ENCODE peak calls at places on chromosomes 3 and 15, in seven cellular contexts. A is ovary, Y is kidney epithelial cell, S is pancreas, T is progenitor cell of endocrine pancreas, U is GM23338, C is Calu3. W is an unnamed sample.

GRCh38 chr3:146222204-146223046 is 28.5 kb downstream of the PLSCR4 start:
- DNase-seq in A (no peak), Y (no peak), S (no peak), T (no peak), U (peak), C (peak), W (no peak)

GRCh38 chr15:95946946-95947345 is 383.6 kb upstream of the NR2F2 start:
- DNase-seq in A (no peak), Y (no peak), S (no peak), T (no peak), U (no peak), C (no peak), W (no peak)

GRCh38 chr15:66621491-66622467 is 56.0 kb upstream of the LCTL start:
- DNase-seq in A (peak), Y (no peak), S (no peak), T (no peak), U (peak), C (no peak), W (no peak)

GRCh38 chr15:65089206-65089824 is 12.8 kb downstream of the KBTBD13 start:
- DNase-seq in A (peak), Y (no peak), S (no peak), T (no peak), U (no peak), C (no peak), W (no peak)

GRCh38 chr15:90762109-90762508 is 45.0 kb downstream of the BLM start:
- DNase-seq in A (no peak), Y (no peak), S (no peak), T (no peak), U (peak), C (no peak), W (no peak)

GRCh38 chr15:74855857-74856256 is 12.9 kb upstream of the ULK3 start:
- DNase-seq in A (no peak), Y (no peak), S (no peak), T (no peak), U (no peak), C (no peak), W (no peak)

GRCh38 chr3:45760878-45761711 is 35.2 kb downstream of the SLC6A20 start:
- DNase-seq in A (no peak), Y (peak), S (no peak), T (no peak), U (peak), C (peak), W (peak)

GRCh38 chr3:156175570-156175969 is 55.2 kb downstream of the KCNAB1 start:
- DNase-seq in A (no peak), Y (no peak), S (no peak), T (no peak), U (no peak), C (no peak), W (no peak)

GRCh38 chr3:156892701-156893100 is 66.5 kb downstream of the LEKR1 start:
- DNase-seq in A (no peak), Y (no peak), S (no peak), T (no peak), U (no peak), C (no peak), W (no peak)

GRCh38 chr15:87755226-87755625 is 501.3 kb downstream of the NTRK3 start:
- DNase-seq in A (no peak), Y (no peak), S (no peak), T (no peak), U (no peak), C (no peak), W (no peak)

GRCh38 chr3:7876741-7877297 is 624.8 kb upstream of the LMCD1 start:
- DNase-seq in A (no peak), Y (peak), S (no peak), T (no peak), U (no peak), C (peak), W (no peak)

GRCh38 chr3:144763878-144764454 is 792.3 kb downstream of the DIPK2A start:
- DNase-seq in A (no peak), Y (no peak), S (no peak), T (no peak), U (no peak), C (no peak), W (no peak)

GRCh38 chr3:55826097-55826496 is 339.0 kb upstream of the WNT5A start:
- DNase-seq in A (no peak), Y (no peak), S (no peak), T (no peak), U (no peak), C (no peak), W (no peak)

GRCh38 chr3:51559266-51559907 is 20.9 kb downstream of the RAD54L2 start:
- DNase-seq in A (no peak), Y (no peak), S (no peak), T (no peak), U (no peak), C (no peak), W (no peak)

GRCh38 chr3:33231755-33232465 is 13.3 kb upstream of the SUSD5 start:
- DNase-seq in A (no peak), Y (no peak), S (no peak), T (no peak), U (peak), C (no peak), W (no peak)

GRCh38 chr3:136817448-136817847 is 1.5 kb upstream of the SLC35G2 start:
- DNase-seq in A (no peak), Y (no peak), S (no peak), T (no peak), U (no peak), C (no peak), W (no peak)

GRCh38 chr15:101505610-101506337 is 16.3 kb upstream of the PCSK6 start:
- DNase-seq in A (no peak), Y (no peak), S (no peak), T (no peak), U (no peak), C (no peak), W (no peak)

GRCh38 chr3:117919611-117920010 is 1115.0 kb downstream of the IGSF11 start:
- DNase-seq in A (no peak), Y (no peak), S (no peak), T (no peak), U (no peak), C (no peak), W (no peak)

GRCh38 chr3:23116041-23116440 is 87.1 kb upstream of the UBE2E2 start:
- DNase-seq in A (no peak), Y (no peak), S (no peak), T (no peak), U (no peak), C (no peak), W (no peak)

GRCh38 chr3:71721721-71722157 is 3.5 kb downstream of the EIF4E3 start:
- DNase-seq in A (no peak), Y (no peak), S (no peak), T (no peak), U (no peak), C (no peak), W (no peak)

GRCh38 chr3:170703121-170703588 is 117.3 kb upstream of the SLC7A14 start:
- DNase-seq in A (no peak), Y (no peak), S (no peak), T (no peak), U (no peak), C (no peak), W (no peak)

GRCh38 chr3:133448478-133449122 is 48.7 kb downstream of the BFSP2 start:
- DNase-seq in A (no peak), Y (no peak), S (no peak), T (no peak), U (no peak), C (no peak), W (no peak)

GRCh38 chr3:191363221-191363620 is 32.9 kb upstream of the UTS2B start:
- DNase-seq in A (no peak), Y (no peak), S (no peak), T (no peak), U (no peak), C (no peak), W (no peak)

GRCh38 chr15:34436956-34437442 is 609 bp downstream of the GOLGA8A start:
- DNase-seq in A (peak), Y (no peak), S (peak), T (peak), U (peak), C (peak), W (peak)

GRCh38 chr15:81292516-81293001 is 31.4 kb downstream of the STARD5 start:
- DNase-seq in A (no peak), Y (no peak), S (no peak), T (no peak), U (no peak), C (no peak), W (no peak)

GRCh38 chr3:159082514-159082913 is 280.7 kb downstream of the MFSD1 start:
- DNase-seq in A (no peak), Y (no peak), S (no peak), T (no peak), U (no peak), C (no peak), W (no peak)

GRCh38 chr3:67863869-67864268 is 209.5 kb upstream of the SUCLG2 start:
- DNase-seq in A (no peak), Y (no peak), S (no peak), T (no peak), U (peak), C (no peak), W (no peak)

GRCh38 chr3:14245240-14245639 is 66.6 kb downstream of the LSM3 start:
- DNase-seq in A (no peak), Y (no peak), S (no peak), T (no peak), U (no peak), C (no peak), W (no peak)

GRCh38 chr15:44029003-44029402 is 166.1 kb downstream of the FRMD5 start:
- DNase-seq in A (no peak), Y (no peak), S (no peak), T (no peak), U (no peak), C (no peak), W (no peak)

GRCh38 chr3:138070006-138070405 is 45.4 kb downstream of the DZIP1L start:
- DNase-seq in A (no peak), Y (no peak), S (no peak), T (no peak), U (no peak), C (no peak), W (no peak)

GRCh38 chr3:66236281-66236680 is 15.5 kb downstream of the SLC25A26 start:
- DNase-seq in A (no peak), Y (no peak), S (no peak), T (no peak), U (peak), C (no peak), W (no peak)

DNA sequence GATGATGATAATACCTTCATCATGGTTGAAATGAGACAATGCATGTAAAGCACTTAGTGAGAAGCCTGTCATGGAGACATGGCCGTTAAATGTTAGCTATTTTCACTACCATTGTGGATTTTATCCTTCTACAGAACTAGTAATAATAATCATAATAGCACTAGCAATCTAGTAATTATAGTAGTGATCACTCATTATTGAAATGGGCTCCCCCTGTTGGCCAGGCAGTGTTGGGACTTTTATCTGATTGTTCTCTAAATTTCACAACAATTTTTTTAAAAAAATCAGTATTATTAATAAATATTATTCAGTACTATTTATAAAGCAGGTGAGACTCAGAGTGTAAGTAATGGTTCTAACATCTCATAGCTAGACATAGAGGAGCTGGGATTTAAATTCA is 396.3 kb downstream of the IL5RA start:
- DNase-seq in A (no peak), Y (no peak), S (no peak), T (no peak), U (peak), C (peak), W (no peak)
- TF ChIP-seq CTCF in A (no peak), Y (peak), S (no peak), T (peak), U (peak), C (no peak), W (no peak)

DNA sequence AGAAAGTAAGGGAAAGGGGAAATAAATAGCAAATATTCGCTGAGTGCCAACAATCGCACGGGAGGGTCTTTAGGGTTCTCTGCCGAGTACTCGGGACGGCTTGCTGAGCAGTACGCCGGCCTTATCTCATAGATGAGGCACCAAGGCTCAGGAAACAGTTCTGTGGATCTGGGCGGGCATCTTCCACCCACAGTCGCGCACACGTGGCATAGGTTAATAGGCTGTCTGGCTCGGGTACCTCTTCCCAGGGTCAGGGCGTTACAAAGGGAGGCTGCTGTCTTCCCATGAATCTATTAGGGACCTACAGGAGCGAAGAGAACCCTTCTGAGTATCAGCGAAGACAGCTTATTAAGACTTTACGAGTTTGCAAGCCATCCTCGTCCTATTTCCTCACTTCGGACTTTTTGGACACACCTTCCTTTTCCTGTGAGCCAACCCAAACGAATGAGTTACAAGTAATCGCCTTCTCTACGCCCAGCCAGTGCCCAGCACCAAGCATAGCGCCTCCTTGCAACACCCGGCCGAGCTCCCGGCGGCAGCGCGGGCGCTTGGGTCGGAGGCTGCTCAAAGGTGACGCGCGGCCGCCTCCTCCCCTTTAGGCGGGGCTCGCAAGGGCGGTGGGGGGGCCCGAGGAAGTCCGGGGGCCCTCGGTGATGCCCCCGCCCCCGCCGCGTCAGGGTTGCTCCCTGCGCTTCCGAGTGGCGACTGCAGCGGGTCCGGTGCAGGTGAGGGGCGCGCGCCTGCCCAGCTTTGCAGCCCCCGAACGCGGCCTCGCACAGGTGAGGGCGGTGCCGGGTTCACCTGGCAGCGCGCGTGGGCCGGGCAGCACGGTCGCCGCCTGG is at the start of gene MCTP2:
- DNase-seq in A (peak), Y (peak), S (peak), T (peak), U (peak), C (peak), W (peak)
- TF ChIP-seq CTCF in A (no peak), Y (peak), S (no peak), T (peak), U (peak), C (no peak), W (peak)

GRCh38 chr3:31420311-31420710 is 112.4 kb upstream of the STT3B start:
- DNase-seq in A (no peak), Y (no peak), S (no peak), T (no peak), U (no peak), C (no peak), W (no peak)

GRCh38 chr3:31425401-31425800 is 107.3 kb upstream of the STT3B start:
- DNase-seq in A (no peak), Y (no peak), S (no peak), T (no peak), U (no peak), C (no peak), W (no peak)

GRCh38 chr3:31423522-31423921 is 109.2 kb upstream of the STT3B start:
- DNase-seq in A (peak), Y (peak), S (no peak), T (no peak), U (no peak), C (no peak), W (no peak)

GRCh38 chr3:31422237-31422636 is 110.5 kb upstream of the STT3B start:
- DNase-seq in A (no peak), Y (no peak), S (no peak), T (no peak), U (no peak), C (no peak), W (no peak)

GRCh38 chr3:31421280-31422048 is 111.3 kb upstream of the STT3B start:
- DNase-seq in A (no peak), Y (no peak), S (no peak), T (no peak), U (no peak), C (no peak), W (no peak)
- TF ChIP-seq CTCF in A (no peak), Y (no peak), S (no peak), T (no peak), U (no peak), C (no peak), W (no peak)

GRCh38 chr3:63328386-63328785 is 50.3 kb downstream of the SYNPR start:
- DNase-seq in A (no peak), Y (peak), S (no peak), T (no peak), U (no peak), C (no peak), W (no peak)

GRCh38 chr3:63331520-63331919 is 53.4 kb downstream of the SYNPR start:
- DNase-seq in A (no peak), Y (no peak), S (no peak), T (no peak), U (no peak), C (no peak), W (no peak)

DNA sequence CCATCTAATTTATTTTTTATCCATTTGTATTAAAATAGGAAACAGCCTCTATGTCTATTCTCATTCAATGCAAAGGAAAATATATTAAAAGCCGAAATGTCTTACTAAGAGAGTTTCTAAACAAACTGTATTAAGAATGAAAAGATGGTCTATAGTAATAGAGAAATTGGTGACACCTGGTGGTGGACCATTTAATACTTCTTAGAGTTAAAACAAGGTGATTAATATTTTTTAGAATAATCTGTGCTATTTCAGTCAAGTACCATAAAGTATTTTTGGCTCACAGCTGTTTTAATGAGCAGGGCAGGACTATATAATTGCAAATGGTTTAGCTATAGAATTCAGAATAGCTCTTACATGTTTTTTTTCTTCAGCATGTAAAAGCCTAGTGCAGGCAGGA is 55.7 kb downstream of the SYNPR start:
- DNase-seq in A (no peak), Y (no peak), S (no peak), T (no peak), U (peak), C (peak), W (no peak)
- TF ChIP-seq CTCF in A (no peak), Y (peak), S (peak), T (peak), U (peak), C (no peak), W (no peak)

GRCh38 chr3:171824824-171825221 is 14.5 kb upstream of the PLD1 start:
- DNase-seq in A (no peak), Y (no peak), S (no peak), T (no peak), U (no peak), C (no peak), W (no peak)

GRCh38 chr3:171821778-171822358 is 11.6 kb upstream of the PLD1 start:
- DNase-seq in A (no peak), Y (no peak), S (no peak), T (no peak), U (no peak), C (no peak), W (no peak)

GRCh38 chr3:171822707-171823106 is 12.4 kb upstream of the PLD1 start:
- DNase-seq in A (no peak), Y (peak), S (no peak), T (no peak), U (no peak), C (no peak), W (no peak)

GRCh38 chr3:171825222-171825828 is 15.0 kb upstream of the PLD1 start:
- DNase-seq in A (no peak), Y (no peak), S (no peak), T (no peak), U (peak), C (no peak), W (no peak)

GRCh38 chr3:171824076-171824475 is 13.8 kb upstream of the PLD1 start:
- DNase-seq in A (no peak), Y (no peak), S (no peak), T (no peak), U (no peak), C (no peak), W (no peak)
- TF ChIP-seq CTCF in A (no peak), Y (no peak), S (no peak), T (no peak), U (no peak), C (no peak), W (no peak)

GRCh38 chr15:68631621-68632051 is 52.8 kb downstream of the CORO2B start:
- DNase-seq in A (no peak), Y (no peak), S (no peak), T (no peak), U (peak), C (no peak), W (no peak)
- TF ChIP-seq CTCF in A (no peak), Y (no peak), S (no peak), T (no peak), U (peak), C (no peak), W (no peak)

GRCh38 chr3:186221733-186222378 is 113.0 kb upstream of the ETV5 start:
- DNase-seq in A (no peak), Y (no peak), S (no peak), T (no peak), U (peak), C (no peak), W (no peak)

GRCh38 chr3:186219211-186219638 is 110.3 kb upstream of the ETV5 start:
- DNase-seq in A (no peak), Y (no peak), S (no peak), T (no peak), U (no peak), C (no peak), W (no peak)

GRCh38 chr3:186220365-186220764 is 111.5 kb upstream of the ETV5 start:
- DNase-seq in A (no peak), Y (no peak), S (no peak), T (no peak), U (no peak), C (no peak), W (no peak)

GRCh38 chr3:186218423-186218822 is 109.5 kb upstream of the ETV5 start:
- DNase-seq in A (no peak), Y (no peak), S (no peak), T (no peak), U (no peak), C (no peak), W (no peak)

DNA sequence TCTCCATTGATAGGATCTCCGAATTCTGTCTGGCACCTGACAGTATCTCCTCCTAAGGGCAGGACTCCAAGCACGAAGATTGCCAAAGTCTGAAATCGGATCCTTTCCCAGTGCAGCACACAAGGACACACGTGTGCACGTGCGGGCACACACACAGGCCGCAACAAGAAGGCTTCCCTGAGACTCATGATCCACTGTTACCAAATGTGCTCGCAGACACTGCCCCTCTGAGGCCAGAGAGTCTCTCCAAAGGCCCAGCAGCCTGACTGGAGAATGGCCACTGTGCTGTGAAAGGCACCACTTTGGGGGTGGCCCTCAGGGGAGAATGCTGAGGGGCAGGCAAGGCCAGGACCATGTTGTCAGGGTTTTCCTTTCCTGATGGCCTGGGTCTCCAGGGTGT is 112.0 kb upstream of the ETV5 start:
- DNase-seq in A (no peak), Y (no peak), S (peak), T (no peak), U (peak), C (no peak), W (no peak)
- TF ChIP-seq CTCF in A (no peak), Y (no peak), S (no peak), T (no peak), U (peak), C (no peak), W (no peak)

GRCh38 chr15:61119556-61119955 is 109.5 kb downstream of the RORA start:
- DNase-seq in A (no peak), Y (no peak), S (no peak), T (no peak), U (no peak), C (no peak), W (no peak)

GRCh38 chr15:61115241-61115640 is 113.9 kb downstream of the RORA start:
- DNase-seq in A (no peak), Y (no peak), S (no peak), T (no peak), U (no peak), C (no peak), W (no peak)

GRCh38 chr15:61115679-61116078 is 113.4 kb downstream of the RORA start:
- DNase-seq in A (no peak), Y (no peak), S (no peak), T (no peak), U (no peak), C (no peak), W (no peak)

GRCh38 chr15:61116830-61117229 is 112.3 kb downstream of the RORA start:
- DNase-seq in A (no peak), Y (no peak), S (no peak), T (no peak), U (no peak), C (no peak), W (no peak)

GRCh38 chr15:61118885-61119284 is 110.2 kb downstream of the RORA start:
- DNase-seq in A (no peak), Y (no peak), S (no peak), T (no peak), U (peak), C (no peak), W (no peak)
- TF ChIP-seq CTCF in A (no peak), Y (peak), S (no peak), T (peak), U (peak), C (no peak), W (no peak)